ENCODE peak calls at places on chromosome 4, in five cellular contexts. One of them, this sample, is unnamed.

GRCh38 chr4:72302981-72303704 is 265.9 kb downstream of the ADAMTS3 start:
- DNase-seq in AG10803: peak
- DNase-seq in SW 1271: no peak
- DNase-seq in activated T-helper 1 cell treated with anti-CD3 and anti-CD28 coated beads, Interleukin-2, amount 50 U/mL, for 16 hours: no peak
- DNase-seq in astrocyte of the spinal cord: peak
- DNase-seq in this sample: peak

GRCh38 chr4:162838671-162839070 is 328.0 kb downstream of the NAF1 start:
- DNase-seq in SW 1271: no peak
- DNase-seq in astrocyte of the spinal cord: no peak
- DNase-seq in AG10803: no peak
- DNase-seq in activated T-helper 1 cell treated with anti-CD3 and anti-CD28 coated beads, Interleukin-2, amount 50 U/mL, for 16 hours: no peak
- DNase-seq in this sample: no peak

GRCh38 chr4:20506827-20507226 is 193.4 kb upstream of the PACRGL start:
- DNase-seq in astrocyte of the spinal cord: peak
- DNase-seq in AG10803: peak
- DNase-seq in activated T-helper 1 cell treated with anti-CD3 and anti-CD28 coated beads, Interleukin-2, amount 50 U/mL, for 16 hours: no peak
- DNase-seq in SW 1271: no peak
- DNase-seq in this sample: no peak

GRCh38 chr4:145808848-145809512 is 129.0 kb downstream of the C4orf51 start:
- DNase-seq in activated T-helper 1 cell treated with anti-CD3 and anti-CD28 coated beads, Interleukin-2, amount 50 U/mL, for 16 hours: no peak
- DNase-seq in astrocyte of the spinal cord: no peak
- DNase-seq in AG10803: no peak
- DNase-seq in SW 1271: no peak
- DNase-seq in this sample: no peak

GRCh38 chr4:158159054-158159717 is 13.6 kb downstream of the GASK1B start:
- DNase-seq in activated T-helper 1 cell treated with anti-CD3 and anti-CD28 coated beads, Interleukin-2, amount 50 U/mL, for 16 hours: no peak
- DNase-seq in astrocyte of the spinal cord: peak
- DNase-seq in AG10803: peak
- DNase-seq in SW 1271: no peak
- DNase-seq in this sample: no peak

GRCh38 chr4:77582716-77583115 is 22.9 kb upstream of the CXCL13 start:
- DNase-seq in AG10803: peak
- DNase-seq in activated T-helper 1 cell treated with anti-CD3 and anti-CD28 coated beads, Interleukin-2, amount 50 U/mL, for 16 hours: no peak
- DNase-seq in astrocyte of the spinal cord: no peak
- DNase-seq in SW 1271: no peak
- DNase-seq in this sample: no peak

GRCh38 chr4:93237526-93237925 is 591.0 kb upstream of the ATOH1 start:
- DNase-seq in activated T-helper 1 cell treated with anti-CD3 and anti-CD28 coated beads, Interleukin-2, amount 50 U/mL, for 16 hours: no peak
- DNase-seq in AG10803: no peak
- DNase-seq in astrocyte of the spinal cord: no peak
- DNase-seq in SW 1271: no peak
- DNase-seq in this sample: no peak

GRCh38 chr4:141246243-141246642 is 25.5 kb downstream of the ZNF330 start:
- DNase-seq in AG10803: peak
- DNase-seq in astrocyte of the spinal cord: peak
- DNase-seq in SW 1271: no peak
- DNase-seq in activated T-helper 1 cell treated with anti-CD3 and anti-CD28 coated beads, Interleukin-2, amount 50 U/mL, for 16 hours: no peak
- DNase-seq in this sample: no peak

GRCh38 chr4:54254915-54255246 is 25.8 kb downstream of the PDGFRA start:
- DNase-seq in SW 1271: no peak
- DNase-seq in AG10803: peak
- DNase-seq in astrocyte of the spinal cord: no peak
- DNase-seq in activated T-helper 1 cell treated with anti-CD3 and anti-CD28 coated beads, Interleukin-2, amount 50 U/mL, for 16 hours: no peak
- DNase-seq in this sample: no peak

GRCh38 chr4:3148926-3149325 is 74.4 kb downstream of the HTT start:
- DNase-seq in SW 1271: no peak
- DNase-seq in AG10803: no peak
- DNase-seq in activated T-helper 1 cell treated with anti-CD3 and anti-CD28 coated beads, Interleukin-2, amount 50 U/mL, for 16 hours: no peak
- DNase-seq in astrocyte of the spinal cord: no peak
- DNase-seq in this sample: no peak

GRCh38 chr4:86961103-86961502 is 26.3 kb downstream of the AFF1 start:
- DNase-seq in SW 1271: no peak
- DNase-seq in AG10803: no peak
- DNase-seq in activated T-helper 1 cell treated with anti-CD3 and anti-CD28 coated beads, Interleukin-2, amount 50 U/mL, for 16 hours: no peak
- DNase-seq in astrocyte of the spinal cord: no peak
- DNase-seq in this sample: no peak

GRCh38 chr4:127782025-127782274 is 172 bp upstream of the HSPA4L start:
- DNase-seq in SW 1271: peak
- DNase-seq in AG10803: peak
- DNase-seq in astrocyte of the spinal cord: peak
- DNase-seq in activated T-helper 1 cell treated with anti-CD3 and anti-CD28 coated beads, Interleukin-2, amount 50 U/mL, for 16 hours: no peak
- DNase-seq in this sample: peak

GRCh38 chr4:66855956-66856355 is 689.3 kb downstream of the CENPC start:
- DNase-seq in SW 1271: no peak
- DNase-seq in AG10803: no peak
- DNase-seq in activated T-helper 1 cell treated with anti-CD3 and anti-CD28 coated beads, Interleukin-2, amount 50 U/mL, for 16 hours: no peak
- DNase-seq in astrocyte of the spinal cord: no peak
- DNase-seq in this sample: no peak

GRCh38 chr4:89562715-89563114 is 255.1 kb upstream of the GPRIN3 start:
- DNase-seq in activated T-helper 1 cell treated with anti-CD3 and anti-CD28 coated beads, Interleukin-2, amount 50 U/mL, for 16 hours: no peak
- DNase-seq in AG10803: no peak
- DNase-seq in astrocyte of the spinal cord: no peak
- DNase-seq in SW 1271: no peak
- DNase-seq in this sample: no peak

GRCh38 chr4:86934147-86934771 is 552 bp upstream of the AFF1 start:
- DNase-seq in AG10803: no peak
- DNase-seq in astrocyte of the spinal cord: peak
- DNase-seq in activated T-helper 1 cell treated with anti-CD3 and anti-CD28 coated beads, Interleukin-2, amount 50 U/mL, for 16 hours: no peak
- DNase-seq in SW 1271: no peak
- DNase-seq in this sample: no peak

GRCh38 chr4:123524958-123525628 is 128.5 kb downstream of the SPRY1 start:
- DNase-seq in AG10803: no peak
- DNase-seq in astrocyte of the spinal cord: peak
- DNase-seq in activated T-helper 1 cell treated with anti-CD3 and anti-CD28 coated beads, Interleukin-2, amount 50 U/mL, for 16 hours: no peak
- DNase-seq in SW 1271: no peak
- DNase-seq in this sample: peak

GRCh38 chr4:4559596-4559995 is 17.7 kb upstream of the STX18 start:
- DNase-seq in activated T-helper 1 cell treated with anti-CD3 and anti-CD28 coated beads, Interleukin-2, amount 50 U/mL, for 16 hours: no peak
- DNase-seq in AG10803: peak
- DNase-seq in SW 1271: no peak
- DNase-seq in astrocyte of the spinal cord: no peak
- DNase-seq in this sample: peak

GRCh38 chr4:95761441-95761840 is 78.5 kb upstream of the PDHA2 start:
- DNase-seq in astrocyte of the spinal cord: peak
- DNase-seq in SW 1271: no peak
- DNase-seq in AG10803: no peak
- DNase-seq in activated T-helper 1 cell treated with anti-CD3 and anti-CD28 coated beads, Interleukin-2, amount 50 U/mL, for 16 hours: no peak
- DNase-seq in this sample: peak

This sample was measured in PC-9.